ENCODE peak calls at places on chromosomes 4 and X, in four cellular contexts. V, R, B and O are unnamed samples.

GRCh38 chr4:4855293-4856070 is 4.0 kb upstream of the MSX1 start:
- DNase-seq in B (no peak), R (no peak), V (no peak), O (no peak)

GRCh38 chr4:2482693-2483092 is 13.8 kb downstream of the RNF4 start:
- DNase-seq in V (peak; percentile 67), B (peak; percentile 26), R (no peak), O (no peak)

GRCh38 chrX:2463973-2464676 is 36.7 kb downstream of the DHRSX start:
- DNase-seq in R (peak; percentile 58), V (no peak), B (no peak), O (peak; percentile 99)

GRCh38 chr4:94671113-94671512 is 86.6 kb upstream of the BMPR1B start:
- DNase-seq in B (no peak), V (no peak), R (no peak), O (no peak)

GRCh38 chrX:47976254-47977151 is 27.3 kb downstream of the ZNF182 start:
- DNase-seq in R (no peak), V (no peak), B (no peak), O (no peak)

GRCh38 chr4:131609039-131609438 is 1540.1 kb upstream of the PCDH10 start:
- DNase-seq in B (no peak), V (no peak), R (no peak), O (no peak)

GRCh38 chrX:46912098-46912672 is at the start of gene JADE3:
- DNase-seq in R (peak; percentile 59), B (peak; percentile 55), V (no peak), O (peak; percentile 82)

GRCh38 chrX:70030242-70030823 is 19.4 kb downstream of the AWAT2 start:
- DNase-seq in B (peak; percentile 7), R (peak; percentile 47), V (no peak), O (peak; percentile 61)

GRCh38 chr4:8143392-8144140 is 15.0 kb downstream of the ABLIM2 start:
- DNase-seq in B (no peak), R (no peak), V (no peak), O (no peak)

DNA sequence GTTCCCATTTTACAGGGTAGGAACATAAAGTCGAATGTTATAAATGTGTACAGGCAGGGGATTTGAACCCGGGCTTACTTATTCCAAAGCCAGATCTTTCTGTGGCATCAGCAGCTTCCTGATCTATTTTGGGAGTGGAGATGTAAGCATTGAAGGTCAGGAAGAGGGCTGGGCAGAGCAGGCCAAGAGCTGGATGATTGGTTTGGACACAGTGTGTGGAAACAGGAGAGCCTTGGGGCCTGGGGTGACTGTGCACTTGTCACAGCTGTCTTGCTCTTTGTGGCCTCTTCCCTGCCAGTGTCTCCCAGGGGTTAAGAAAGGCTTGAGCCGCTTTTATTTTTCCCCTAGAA is 127.9 kb upstream of the ENPP6 start:
- DNase-seq in B (no peak), V (no peak), R (peak; percentile 26), O (no peak)
- TF ChIP-seq POLR2A in B (no peak), V (no peak), R (no peak), O (no peak)

DNA sequence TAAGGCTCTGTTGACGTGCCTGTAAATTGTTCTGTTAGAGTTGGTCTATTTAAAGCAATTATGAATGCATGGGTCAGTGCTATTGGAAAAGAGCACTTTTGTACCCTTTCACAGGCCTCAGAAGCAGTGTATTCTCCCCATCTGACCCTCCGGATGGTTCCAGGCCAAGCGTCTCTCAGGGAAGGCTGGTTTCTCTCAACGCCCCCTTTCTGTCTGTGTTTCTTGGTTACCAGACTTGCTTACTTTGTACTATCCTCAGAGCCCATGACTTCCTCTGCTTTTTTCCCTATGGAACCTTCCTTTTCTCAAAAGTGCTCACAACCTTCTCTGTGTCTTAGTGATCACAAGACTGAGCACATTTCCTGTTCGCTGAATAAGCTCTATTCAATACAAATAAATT is 559.3 kb upstream of the ZFP42 start:
- DNase-seq in V (no peak), R (no peak), B (no peak), O (no peak)
- H3K4me3 ChIP-seq in V (no peak overlapping the region), R (no peak overlapping the region), B (no peak overlapping the region), O (no peak overlapping the region)

DNA sequence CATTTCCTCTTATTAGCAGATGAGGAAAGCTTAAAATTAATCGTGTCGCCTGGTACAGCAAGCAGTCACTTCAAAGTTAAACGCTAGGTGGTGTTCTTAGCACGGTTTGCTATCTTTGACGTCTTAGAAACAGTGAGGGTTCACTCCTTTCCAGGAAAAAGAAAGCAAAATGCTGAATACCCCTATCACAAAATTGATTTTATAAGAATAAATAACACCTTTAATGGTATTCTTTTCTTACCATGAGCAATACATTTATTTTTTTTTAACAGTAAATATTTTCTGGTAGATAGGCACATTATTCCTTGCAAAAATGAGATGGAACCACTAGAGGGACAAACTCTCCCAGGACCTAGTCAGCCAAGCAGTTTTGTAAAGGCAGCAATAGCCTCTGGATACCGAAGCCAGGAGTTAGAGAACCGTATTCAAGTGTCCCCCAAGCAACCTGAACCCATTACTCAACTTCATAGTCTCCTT is 153.9 kb downstream of the KDR start:
- DNase-seq in V (no peak), B (peak; percentile 18), R (peak; percentile 51), O (peak; percentile 29)
- TF ChIP-seq POLR2AphosphoS2 in V (no peak), B (no peak), R (no peak), O (no peak)

GRCh38 chrX:10033360-10034007 is 66.3 kb downstream of the CLDN34 start:
- DNase-seq in B (no peak), R (no peak), V (no peak), O (peak; percentile 73)
- TF ChIP-seq POLR2A in B (no peak), R (no peak), V (no peak), O (no peak)

GRCh38 chr4:112147697-112148096 is 2.4 kb downstream of the FAM241A start:
- DNase-seq in R (no peak), B (no peak), V (no peak), O (no peak)

GRCh38 chr4:112145820-112146813 is 863 bp downstream of the FAM241A start:
- DNase-seq in R (peak; percentile 57), V (peak; percentile 17), B (no peak), O (peak; percentile 39)

GRCh38 chr4:112145326-112145819 is at the start of gene FAM241A:
- DNase-seq in R (peak; percentile 97), V (no peak), B (peak; percentile 29), O (peak; percentile 73)

GRCh38 chr4:112142152-112142551 is 3.1 kb upstream of the FAM241A start:
- DNase-seq in V (no peak), R (no peak), B (no peak), O (no peak)

GRCh38 chr4:112144546-112145325 is 518 bp upstream of the FAM241A start:
- DNase-seq in V (peak; percentile 16), R (no peak), B (no peak), O (no peak)
- H3K4me3 ChIP-seq in V (no peak overlapping the region), R (peak overlapping the region; percentile 65), B (peak overlapping the region; percentile 7), O (peak overlapping the region; percentile 71)